ENCODE peak calls at places on chromosomes 11 and 22, in four cellular contexts. K is small intestine, S is OCI-LY7, M is neural progenitor cell. N is an unnamed sample.

GRCh38 chr11:196786-197731 is 4.2 kb downstream of the SCGB1C1 start:
- DNase-seq in K (no peak), S (no peak), M (no peak), N (no peak)

GRCh38 chr11:108302121-108302785 is 79.4 kb downstream of the ATM start:
- DNase-seq in K (no peak), S (no peak), M (no peak), N (no peak)

GRCh38 chr22:25749420-25750169 is 7.6 kb downstream of the MYO18B start:
- DNase-seq in K (no peak), S (no peak), M (no peak), N (no peak)

GRCh38 chr11:70948855-70949551 is 303.4 kb downstream of the SHANK2 start:
- DNase-seq in K (peak; percentile 29), S (no peak), M (no peak), N (no peak)

GRCh38 chr22:30426395-30427353 is 1.1 kb downstream of the MTFP1 start:
- DNase-seq in K (peak; percentile 93), S (peak; percentile 86), M (peak; percentile 88), N (peak; percentile 86)

GRCh38 chr11:104858882-104859735 is 39.2 kb downstream of the CASP12 start:
- DNase-seq in K (peak; percentile 28), S (no peak), M (no peak), N (no peak)

GRCh38 chr11:890794-891600 is 19.6 kb downstream of the CHID1 start:
- DNase-seq in K (no peak), S (no peak), M (peak; percentile 33), N (no peak)

GRCh38 chr11:2444301-2445106 is at the start of the genes KCNQ1 and TRPM5:
- DNase-seq in K (peak; percentile 81), S (peak; percentile 69), M (peak; percentile 89), N (peak; percentile 69)

GRCh38 chr11:23932485-23932898 is 564.4 kb upstream of the LUZP2 start:
- DNase-seq in K (peak; percentile 65), S (no peak), M (no peak), N (no peak)

GRCh38 chr22:42621505-42622002 is 6.9 kb upstream of the POLDIP3 start:
- DNase-seq in K (peak; percentile 68), S (peak; percentile 73), M (peak; percentile 93), N (no peak)

GRCh38 chr22:42620084-42620483 is 5.4 kb upstream of the POLDIP3 start:
- DNase-seq in K (no peak), S (no peak), M (no peak), N (no peak)

GRCh38 chr22:42623756-42624446 is 9.2 kb upstream of the POLDIP3 start:
- DNase-seq in K (no peak), S (no peak), M (no peak), N (no peak)

GRCh38 chr22:42623301-42623751 is 8.6 kb upstream of the POLDIP3 start:
- DNase-seq in K (peak; percentile 52), S (peak; percentile 80), M (no peak), N (no peak)

GRCh38 chr22:42622061-42622710 is 7.5 kb upstream of the POLDIP3 start:
- DNase-seq in K (no peak), S (no peak), M (no peak), N (no peak)
- H3K4me3 ChIP-seq in K (no peak overlapping the region), S (no peak overlapping the region), M (no peak overlapping the region), N (no peak overlapping the region)

DNA sequence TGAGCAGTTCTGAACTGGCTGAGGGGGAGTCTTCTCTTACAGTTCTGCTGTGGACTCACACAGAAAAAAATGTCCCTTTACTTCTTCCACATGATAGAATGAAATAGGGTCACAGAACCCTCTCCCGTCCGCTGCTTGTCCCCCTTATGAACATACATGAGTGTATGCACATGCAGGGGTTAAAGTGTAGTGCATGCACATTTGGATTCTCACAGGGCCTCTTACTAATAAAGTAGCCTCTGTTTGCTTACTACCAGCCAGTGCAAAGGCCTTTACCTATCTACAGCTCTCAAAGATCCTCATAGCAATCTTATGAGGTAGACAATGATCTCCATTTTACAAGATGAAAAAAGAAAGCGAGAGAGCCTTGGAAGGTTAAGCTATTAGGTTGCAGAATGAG is 91.0 kb downstream of the CEP164 start:
- DNase-seq in K (no peak), S (no peak), M (no peak), N (no peak)
- H3K4me1 ChIP-seq in K (no peaks in the 10 kb centered on the region), S (no peaks in the 10 kb centered on the region), M (no peaks in the 10 kb centered on the region), N (no peaks in the 10 kb centered on the region)

GRCh38 chr11:10933455-10934292 is 75.8 kb upstream of the ZBED5 start:
- DNase-seq in K (peak; percentile 89), S (peak; percentile 80), M (peak; percentile 95), N (peak; percentile 75)
- H3K27ac ChIP-seq in K (no peak overlapping the region), S (no peak overlapping the region), M (no peak overlapping the region), N (no peak overlapping the region)

DNA sequence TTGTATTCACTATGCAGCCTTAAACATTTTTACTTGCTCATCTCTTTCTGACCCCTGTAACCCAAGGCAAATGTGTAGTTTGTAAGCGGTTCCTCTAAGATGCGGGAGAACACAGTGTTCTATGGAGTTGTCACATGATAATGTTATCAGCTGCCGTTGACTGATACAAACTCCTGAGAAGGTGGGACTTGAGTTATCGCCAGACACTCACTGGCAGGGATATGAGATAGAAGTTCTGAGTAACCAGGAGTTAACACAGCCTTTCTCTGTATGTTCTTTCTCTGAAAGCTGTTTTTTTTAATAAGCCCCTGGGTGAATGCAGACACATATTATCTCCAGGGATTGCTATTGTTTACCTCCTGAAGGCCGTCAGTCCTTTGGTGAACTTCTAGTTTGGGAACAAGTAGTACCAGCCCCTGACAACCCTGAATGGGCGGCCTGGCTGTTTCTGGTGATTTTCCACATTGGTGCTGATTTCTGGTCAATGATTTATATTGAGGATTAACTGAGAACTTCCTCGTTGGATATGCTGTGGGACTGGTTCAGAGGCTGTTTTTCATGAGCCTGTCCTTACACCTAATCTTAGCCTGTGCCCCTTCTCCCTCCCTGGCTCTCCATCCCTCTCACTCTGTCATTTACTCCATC is 155.3 kb upstream of the RASSF10 start:
- DNase-seq in K (peak; percentile 97), S (no peak), M (no peak), N (no peak)
- H3K4me3 ChIP-seq in K (no peak overlapping the region), S (no peak overlapping the region), M (no peak overlapping the region), N (no peak overlapping the region)

DNA sequence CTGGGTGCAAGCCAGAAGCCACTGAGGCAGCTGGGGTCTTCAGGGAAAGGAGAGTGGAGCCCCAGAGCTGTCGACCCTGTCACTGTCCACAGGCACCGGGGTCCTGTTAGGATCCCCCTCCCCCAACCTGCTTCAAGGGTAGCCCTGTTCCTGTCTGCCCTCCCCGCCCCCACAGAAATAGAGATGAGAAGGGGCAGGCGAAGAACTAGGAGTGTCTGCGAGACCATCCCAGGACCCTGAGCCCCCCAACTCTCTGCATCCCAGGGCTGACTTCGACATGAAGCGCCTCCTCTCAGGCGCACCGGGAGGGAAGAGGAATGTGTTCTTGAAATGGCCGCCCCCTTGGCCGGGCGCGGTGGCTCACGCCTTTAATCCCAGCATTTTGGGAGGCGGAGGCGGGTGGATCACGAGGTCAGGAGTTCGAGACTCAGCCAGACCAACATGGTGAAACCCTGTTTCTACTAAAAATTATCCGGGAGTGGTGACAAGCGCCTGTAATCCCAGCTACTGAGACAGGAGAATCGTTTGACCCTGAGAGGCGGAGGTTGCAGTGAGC is 607 bp upstream of the ZNF70 start:
- DNase-seq in K (no peak), S (no peak), M (peak; percentile 68), N (no peak)
- H3K4me1 ChIP-seq in K (no peaks in the 10 kb centered on the region), S (peaks cover 46% of the 10 kb centered on the region), M (peaks cover 7% of the 10 kb centered on the region), N (peaks cover 14% of the 10 kb centered on the region)

GRCh38 chr22:39900306-39901227 is at the start of gene GRAP2:
- DNase-seq in K (peak; percentile 66), S (peak; percentile 30), M (no peak), N (peak; percentile 95)
- H3K27ac ChIP-seq in K (peak within 1 kb of the TSS; percentile 68), S (no peak within 1 kb of the TSS), M (no peak within 1 kb of the TSS), N (peak within 1 kb of the TSS; percentile 79)

GRCh38 chr11:36619502-36619901 is 21.5 kb upstream of the RAG2 start:
- DNase-seq in K (no peak), S (no peak), M (no peak), N (no peak)
- H3K4me3 ChIP-seq in K (no peak overlapping the region), S (no peak overlapping the region), M (no peak overlapping the region), N (no peak overlapping the region)

GRCh38 chr11:130649749-130650275 is 201.4 kb downstream of the ADAMTS15 start:
- DNase-seq in K (no peak), S (no peak), M (no peak), N (no peak)
- H3K4me1 ChIP-seq in K (peaks cover 3% of the 10 kb centered on the region), S (no peaks in the 10 kb centered on the region), M (peaks cover 5% of the 10 kb centered on the region), N (no peaks in the 10 kb centered on the region)

GRCh38 chr22:21660904-21661303 is 4.9 kb upstream of the PPIL2 start:
- DNase-seq in K (no peak), S (no peak), M (no peak), N (no peak)

GRCh38 chr22:21661991-21662390 is 3.8 kb upstream of the PPIL2 start:
- DNase-seq in K (no peak), S (no peak), M (no peak), N (no peak)

GRCh38 chr22:21659864-21660525 is 5.8 kb upstream of the PPIL2 start:
- DNase-seq in K (no peak), S (no peak), M (no peak), N (no peak)

GRCh38 chr22:21657020-21657360 is 8.8 kb upstream of the PPIL2 start:
- DNase-seq in K (no peak), S (no peak), M (no peak), N (no peak)

GRCh38 chr22:21657361-21658118 is 8.3 kb upstream of the PPIL2 start:
- DNase-seq in K (peak; percentile 79), S (peak; percentile 85), M (peak; percentile 93), N (peak; percentile 67)
- H3K27ac ChIP-seq in K (no peak overlapping the region), S (peak overlapping the region; percentile 38), M (peak overlapping the region; percentile 71), N (peak overlapping the region; percentile 33)